ENCODE peak calls at places on chromosomes 2 and 18, in nine cellular contexts. F, L, D, I, Q, P, G, Z and S are unnamed samples.

GRCh38 chr2:205375453-205375852 is 306.8 kb upstream of the NRP2 start:
- DNase-seq in F (no peak), I (no peak), L (no peak), Z (no peak), D (no peak), Q (no peak), P (no peak), G (no peak), S (no peak)

GRCh38 chr2:241565413-241565812 is 6.9 kb downstream of the BOK start:
- DNase-seq in Z (no peak), I (no peak), G (peak), P (no peak), F (no peak), D (no peak), L (no peak), Q (peak), S (no peak)

GRCh38 chr2:85582467-85582866 is 1.8 kb upstream of the VAMP5 start:
- DNase-seq in Q (no peak), Z (no peak), I (no peak), L (no peak), G (no peak), F (no peak), P (no peak), D (no peak), S (no peak)

GRCh38 chr2:191626497-191627151 is 51.3 kb upstream of the NABP1 start:
- DNase-seq in Z (no peak), F (no peak), Q (no peak), I (no peak), L (no peak), P (no peak), D (no peak), G (no peak), S (no peak)

GRCh38 chr2:30509716-30510115 is 62.7 kb downstream of the LCLAT1 start:
- DNase-seq in P (no peak), Q (no peak), F (no peak), Z (no peak), D (no peak), G (no peak), L (no peak), I (no peak), S (no peak)

GRCh38 chr2:19114754-19115231 is 243.6 kb downstream of the OSR1 start:
- DNase-seq in I (no peak), P (no peak), Z (no peak), Q (no peak), D (no peak), L (no peak), F (no peak), G (no peak), S (no peak)

GRCh38 chr2:27033253-27033852 is 588 bp downstream of the TMEM214 start:
- DNase-seq in Q (no peak), P (no peak), F (no peak), G (no peak), L (no peak), I (no peak), Z (no peak), D (no peak), S (no peak)

GRCh38 chr18:77811510-77811909 is 561.9 kb downstream of the GALR1 start:
- DNase-seq in F (no peak), L (no peak), I (no peak), Q (no peak), Z (no peak), G (peak), D (no peak), P (no peak), S (no peak)

GRCh38 chr2:240982821-240983281 is 15.6 kb upstream of the SNED1 start:
- DNase-seq in I (no peak), Q (peak), Z (no peak), G (no peak), F (peak), P (no peak), L (no peak), D (no peak), S (no peak)

GRCh38 chr2:190978389-190979053 is 35.5 kb downstream of the STAT1 start:
- DNase-seq in L (no peak), I (no peak), Q (no peak), D (no peak), Z (no peak), F (no peak), P (no peak), G (no peak), S (no peak)

GRCh38 chr2:3098231-3098630 is 279.4 kb downstream of the EIPR1 start:
- DNase-seq in D (no peak), F (no peak), Q (no peak), I (no peak), P (no peak), Z (no peak), G (no peak), L (no peak), S (no peak)

GRCh38 chr2:216109962-216110614 is 940 bp downstream of the XRCC5 start:
- DNase-seq in Z (no peak), L (no peak), I (no peak), Q (no peak), P (no peak), D (peak), G (peak), F (no peak), S (no peak)

GRCh38 chr2:45889053-45889452 is 237.6 kb downstream of the PRKCE start:
- DNase-seq in F (no peak), Q (no peak), D (peak), L (peak), I (peak), Z (no peak), G (peak), P (peak), S (peak)

GRCh38 chr2:239762106-239762505 is 263.0 kb downstream of the NDUFA10 start:
- DNase-seq in F (no peak), G (no peak), Z (no peak), P (no peak), I (no peak), Q (peak), L (no peak), D (no peak), S (no peak)

GRCh38 chr2:12857891-12858290 is 141.2 kb downstream of the TRIB2 start:
- DNase-seq in P (no peak), L (no peak), I (no peak), D (no peak), Q (no peak), F (no peak), Z (no peak), G (no peak), S (no peak)

GRCh38 chr2:205524656-205525055 is 157.6 kb upstream of the NRP2 start:
- DNase-seq in L (no peak), P (no peak), F (no peak), G (no peak), I (no peak), Z (no peak), Q (no peak), D (no peak), S (no peak)

GRCh38 chr2:191691016-191691725 is 13.2 kb downstream of the NABP1 start:
- DNase-seq in L (no peak), Q (peak), G (peak), I (peak), Z (peak), F (no peak), D (peak), P (peak), S (peak)

GRCh38 chr18:21739604-21740473 is 753 bp upstream of the MIB1 start:
- DNase-seq in P (no peak), F (no peak), I (no peak), Z (no peak), L (peak), G (peak), Q (no peak), D (no peak), S (no peak)

GRCh38 chr2:120258140-120258539 is 5.5 kb downstream of the RALB start:
- DNase-seq in D (no peak), Q (no peak), G (peak), I (no peak), Z (no peak), L (no peak), F (no peak), P (no peak), S (no peak)

GRCh38 chr2:223148516-223148915 is 96.5 kb downstream of the KCNE4 start:
- DNase-seq in Q (no peak), F (no peak), G (no peak), P (no peak), D (no peak), L (no peak), Z (no peak), I (no peak), S (no peak)